ENCODE peak calls at places on chromosomes 7 and 10, in four cellular contexts. M, X, K and U are unnamed samples.

GRCh38 chr7:92850506-92850905 is 14.1 kb upstream of the CDK6 start:
- DNase-seq in M (no peak), X (no peak), K (no peak), U (no peak)

GRCh38 chr7:80488406-80488805 is 23.5 kb downstream of the GNAT3 start:
- DNase-seq in M (no peak), X (no peak), K (no peak), U (no peak)

GRCh38 chr7:155481764-155482163 is 23.8 kb downstream of the EN2 start:
- DNase-seq in M (no peak), X (peak; percentile 35), K (no peak), U (no peak)

GRCh38 chr10:7090529-7090928 is 320.3 kb downstream of the SFMBT2 start:
- DNase-seq in M (peak; percentile 19), X (no peak), K (no peak), U (no peak)

GRCh38 chr7:7821517-7821916 is 103.1 kb upstream of the RPA3 start:
- DNase-seq in M (no peak), X (no peak), K (no peak), U (no peak)

GRCh38 chr7:96131525-96131924 is 190.4 kb downstream of the SLC25A13 start:
- DNase-seq in M (no peak), X (no peak), K (no peak), U (no peak)

GRCh38 chr10:79472951-79473350 is 27.5 kb upstream of the ZCCHC24 start:
- DNase-seq in M (no peak), X (no peak), K (no peak), U (no peak)

GRCh38 chr10:16803464-16803863 is 13.8 kb downstream of the RSU1 start:
- DNase-seq in M (no peak), X (no peak), K (no peak), U (no peak)

GRCh38 chr7:149005427-149006344 is 22.6 kb downstream of the PDIA4 start:
- DNase-seq in M (peak; percentile 85), X (peak; percentile 89), K (no peak), U (no peak)

GRCh38 chr7:111788426-111788825 is 226.1 kb upstream of the IMMP2L start:
- DNase-seq in M (no peak), X (no peak), K (no peak), U (no peak)

GRCh38 chr10:72654720-72655119 is 28.8 kb upstream of the MICU1 start:
- DNase-seq in M (no peak), X (no peak), K (no peak), U (no peak)

GRCh38 chr7:149330914-149331567 is 69.0 kb downstream of the ZNF783 start:
- DNase-seq in M (no peak), X (no peak), K (no peak), U (no peak)

GRCh38 chr7:129191272-129191671 is 2.8 kb downstream of the SMO start:
- DNase-seq in M (no peak), X (no peak), K (no peak), U (no peak)

GRCh38 chr7:75691793-75692543 is 46.8 kb downstream of the HIP1 start:
- DNase-seq in M (no peak), X (peak; percentile 19), K (no peak), U (no peak)

GRCh38 chr10:118444016-118444415 is 101.9 kb upstream of the FAM204A start:
- DNase-seq in M (no peak), X (no peak), K (no peak), U (no peak)

GRCh38 chr10:90424730-90425129 is 433.1 kb downstream of the HTR7 start:
- DNase-seq in M (no peak), X (no peak), K (no peak), U (no peak)

GRCh38 chr10:128031216-128031615 is 95.0 kb downstream of the MKI67 start:
- DNase-seq in M (no peak), X (no peak), K (no peak), U (no peak)

GRCh38 chr7:129188372-129188891 is at the start of gene SMO:
- DNase-seq in M (no peak), X (peak; percentile 72), K (no peak), U (no peak)

GRCh38 chr10:74518076-74518475 is 308.3 kb upstream of the KAT6B start:
- DNase-seq in M (no peak), X (no peak), K (no peak), U (peak; percentile 36)

GRCh38 chr7:70947181-70947580 is 184.8 kb upstream of the GALNT17 start:
- DNase-seq in M (no peak), X (no peak), K (no peak), U (no peak)

GRCh38 chr10:8043569-8044306 is 10.8 kb upstream of the GATA3 start:
- DNase-seq in M (no peak), X (no peak), K (no peak), U (no peak)

GRCh38 chr7:70738080-70738479 is 393.9 kb upstream of the GALNT17 start:
- DNase-seq in M (peak; percentile 33), X (no peak), K (no peak), U (peak; percentile 87)

GRCh38 chr10:44696496-44696895 is 214.6 kb upstream of the TMEM72 start:
- DNase-seq in M (peak; percentile 49), X (no peak), K (no peak), U (no peak)

GRCh38 chr7:99393363-99394187 is 14.8 kb downstream of the PDAP1 start:
- DNase-seq in M (no peak), X (peak; percentile 76), K (no peak), U (no peak)

GRCh38 chr7:67512481-67512880 is 515.8 kb downstream of the TYW1 start:
- DNase-seq in M (no peak), X (no peak), K (no peak), U (no peak)

GRCh38 chr7:96825285-96825684 is 115.6 kb upstream of the SEM1 start:
- DNase-seq in M (no peak), X (no peak), K (no peak), U (no peak)

GRCh38 chr7:108083980-108084379 is 46.2 kb downstream of the LAMB4 start:
- DNase-seq in M (no peak), X (no peak), K (no peak), U (no peak)

GRCh38 chr7:53303781-53304180 is 268.3 kb downstream of the POM121L12 start:
- DNase-seq in M (no peak), X (no peak), K (no peak), U (no peak)
- H3K27me3 ChIP-seq in M (no peaks in the 10 kb centered on the region), X (no peaks in the 10 kb centered on the region), K (no peaks in the 10 kb centered on the region), U (no peaks in the 10 kb centered on the region)

GRCh38 chr7:18541871-18542212 is 46.3 kb downstream of the HDAC9 start:
- DNase-seq in M (no peak), X (no peak), K (no peak), U (no peak)
- H3K27ac ChIP-seq in M (no peak overlapping the region), X (peak overlapping the region; percentile 68), K (no peak overlapping the region), U (no peak overlapping the region)

DNA sequence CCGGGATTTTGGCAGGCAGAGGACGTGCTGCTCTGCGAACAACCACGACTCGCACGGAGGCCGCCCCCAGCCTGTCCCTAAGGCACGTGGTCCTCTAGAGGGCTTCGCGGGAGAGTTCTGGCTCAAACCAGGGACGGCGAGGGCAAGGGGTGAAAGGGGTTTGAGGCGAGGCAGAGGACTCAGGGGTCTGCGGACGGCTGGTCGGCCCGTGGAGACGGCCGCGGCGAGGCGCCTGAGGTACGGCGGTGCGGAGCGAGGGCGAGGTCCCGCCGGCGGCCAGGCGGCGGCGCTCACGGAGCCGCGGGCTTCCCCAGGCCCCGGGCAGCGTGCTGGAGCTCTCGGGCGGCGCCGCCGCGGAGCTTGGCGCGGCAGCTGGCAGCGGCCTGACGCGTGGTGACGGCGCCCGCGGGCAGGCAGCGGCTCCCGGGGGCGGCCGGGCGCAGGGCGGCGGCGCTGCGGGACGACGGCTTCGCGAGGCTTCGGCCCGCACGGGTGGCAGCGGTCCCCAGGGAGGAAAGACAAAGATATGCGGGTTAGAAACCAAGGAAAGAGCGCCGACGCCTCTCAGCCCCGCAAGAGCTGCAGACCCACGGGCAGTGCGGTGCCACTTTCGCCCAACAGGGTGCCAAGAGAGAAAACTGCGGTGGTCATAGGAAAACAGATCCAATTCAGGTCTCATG is 44.8 kb downstream of the ZNF800 start:
- DNase-seq in M (no peak), X (peak; percentile 69), K (peak; percentile 10), U (no peak)
- TF ChIP-seq CTCF in M (peak; percentile 75), X (peak; percentile 15), K (peak; percentile 39), U (peak; percentile 73)

DNA sequence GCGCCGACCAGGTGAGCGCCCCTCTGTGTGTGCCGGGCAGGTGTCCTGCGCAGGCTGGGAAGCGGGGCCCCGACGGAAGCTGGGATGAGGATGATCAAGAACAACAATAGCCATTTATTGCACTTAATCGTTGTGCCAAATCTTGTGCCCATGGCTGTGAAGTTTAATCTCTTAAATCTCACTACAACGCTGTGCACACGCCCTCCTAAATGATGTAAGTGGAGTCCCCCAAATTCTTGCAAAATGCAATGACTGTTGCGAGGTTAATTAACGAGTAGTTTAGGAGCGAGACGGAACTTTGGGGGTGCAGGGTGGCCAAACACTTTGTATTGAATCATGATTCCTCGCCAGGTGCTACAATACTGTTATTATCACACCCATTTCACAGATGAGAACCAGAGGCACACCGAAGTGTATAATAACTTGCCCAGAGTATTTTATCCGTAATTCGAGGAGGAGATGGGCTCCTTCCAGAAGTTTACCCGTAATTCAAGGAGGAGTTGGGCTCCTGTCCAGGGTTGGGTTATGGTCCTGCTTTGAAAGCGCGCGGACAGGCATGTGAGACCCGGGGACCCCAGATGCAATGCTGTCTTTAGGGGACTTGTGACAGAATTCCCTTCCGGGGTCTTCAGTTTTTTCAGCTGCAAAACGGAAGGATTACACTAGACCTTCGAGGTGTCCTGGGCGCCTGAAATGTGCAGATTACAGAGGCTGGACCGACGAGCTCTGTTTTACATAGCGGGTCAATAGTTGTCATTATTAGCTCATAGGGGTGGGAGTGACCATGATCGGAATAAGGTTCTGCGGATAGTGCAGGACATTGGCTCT is 1.0 kb downstream of the FFAR4 start:
- DNase-seq in M (no peak), X (no peak), K (no peak), U (no peak)
- H3K27me3 ChIP-seq in M (no peaks in the 10 kb centered on the region), X (no peaks in the 10 kb centered on the region), K (peaks cover 60% of the 10 kb centered on the region), U (peaks cover 87% of the 10 kb centered on the region)

DNA sequence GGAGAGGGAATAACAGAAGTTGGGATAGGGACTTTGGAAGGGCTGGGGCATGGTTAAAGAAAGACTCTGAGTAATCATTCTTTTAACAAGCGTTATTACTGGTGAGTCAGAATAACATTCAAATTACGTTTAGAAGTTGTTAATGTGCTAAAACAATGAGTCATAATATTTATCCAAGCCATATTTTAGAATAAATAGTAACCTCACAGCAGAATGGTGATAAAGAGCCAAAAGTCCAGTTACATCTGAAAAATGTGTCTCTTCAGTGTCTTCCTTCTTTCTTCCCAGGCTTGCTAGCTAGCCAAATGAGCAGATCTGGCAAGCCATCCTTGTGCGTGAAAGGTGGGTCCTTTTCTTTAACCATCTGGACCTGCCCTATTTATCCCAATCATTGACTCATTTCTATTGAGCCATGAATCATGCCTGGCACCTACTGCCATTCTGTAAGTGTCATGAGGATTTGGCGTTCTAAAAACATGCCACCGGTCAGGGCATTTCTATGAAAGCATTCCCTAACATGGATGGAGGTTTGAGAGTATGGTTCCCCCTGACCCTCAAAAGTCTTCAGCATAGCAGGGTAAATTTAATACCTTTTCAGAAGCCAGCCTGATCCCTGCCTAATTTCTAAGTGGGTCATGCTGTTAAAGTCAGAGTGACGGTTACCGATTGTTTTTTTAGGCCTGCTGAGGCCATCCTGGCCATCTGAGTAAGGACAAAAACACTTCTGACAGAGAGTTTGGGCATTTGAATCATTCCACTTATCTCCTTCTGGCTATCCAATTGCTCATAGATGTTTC is 26.8 kb downstream of the MYPN start:
- DNase-seq in M (no peak), X (peak; percentile 73), K (no peak), U (peak; percentile 72)
- H3K27ac ChIP-seq in M (no peak overlapping the region), X (peak overlapping the region; percentile 70), K (peak overlapping the region; percentile 95), U (peak overlapping the region; percentile 69)